ENCODE peak calls at places on chromosomes 13 and 19, in six cellular contexts. One of them, this sample, is unnamed.

GRCh38 chr13:45225370-45225769 is 24.5 kb upstream of the KCTD4 start:
- DNase-seq in tibial artery: no peak
- DNase-seq in transverse colon: no peak
- DNase-seq in T-helper 1 cell: no peak
- DNase-seq in neuronal stem cell: no peak
- DNase-seq in GM12892: no peak
- DNase-seq in this sample: no peak

GRCh38 chr13:30429235-30429634 is 6.9 kb downstream of the UBE2L5 start:
- DNase-seq in transverse colon: no peak
- DNase-seq in GM12892: no peak
- DNase-seq in T-helper 1 cell: no peak
- DNase-seq in tibial artery: no peak
- DNase-seq in neuronal stem cell: no peak
- DNase-seq in this sample: no peak

GRCh38 chr13:109396266-109396665 is 390.1 kb downstream of the IRS2 start:
- DNase-seq in tibial artery: no peak
- DNase-seq in GM12892: no peak
- DNase-seq in transverse colon: no peak
- DNase-seq in T-helper 1 cell: no peak
- DNase-seq in neuronal stem cell: no peak
- DNase-seq in this sample: no peak

GRCh38 chr13:30409911-30410704 is 12.2 kb upstream of the UBE2L5 start:
- DNase-seq in GM12892: no peak
- DNase-seq in neuronal stem cell: no peak
- DNase-seq in tibial artery: peak
- DNase-seq in transverse colon: no peak
- DNase-seq in T-helper 1 cell: no peak
- DNase-seq in this sample: no peak

GRCh38 chr13:23610966-23611486 is 40.8 kb downstream of the TNFRSF19 start:
- DNase-seq in tibial artery: no peak
- DNase-seq in transverse colon: no peak
- DNase-seq in GM12892: no peak
- DNase-seq in neuronal stem cell: no peak
- DNase-seq in T-helper 1 cell: no peak
- DNase-seq in this sample: no peak

GRCh38 chr19:5186293-5187050 is 154.1 kb downstream of the PTPRS start:
- DNase-seq in tibial artery: no peak
- DNase-seq in GM12892: no peak
- DNase-seq in T-helper 1 cell: no peak
- DNase-seq in transverse colon: no peak
- DNase-seq in neuronal stem cell: no peak
- DNase-seq in this sample: no peak

GRCh38 chr19:27844261-27844660 is 1368.7 kb downstream of the UQCRFS1 start:
- DNase-seq in neuronal stem cell: no peak
- DNase-seq in GM12892: no peak
- DNase-seq in T-helper 1 cell: no peak
- DNase-seq in transverse colon: no peak
- DNase-seq in tibial artery: no peak
- DNase-seq in this sample: no peak

GRCh38 chr13:41700790-41701310 is 243.5 kb downstream of the RGCC start:
- DNase-seq in GM12892: no peak
- DNase-seq in transverse colon: no peak
- DNase-seq in neuronal stem cell: no peak
- DNase-seq in T-helper 1 cell: no peak
- DNase-seq in tibial artery: no peak
- DNase-seq in this sample: no peak

GRCh38 chr13:109331898-109332297 is 454.5 kb downstream of the IRS2 start:
- DNase-seq in neuronal stem cell: no peak
- DNase-seq in transverse colon: no peak
- DNase-seq in T-helper 1 cell: no peak
- DNase-seq in GM12892: no peak
- DNase-seq in tibial artery: no peak
- DNase-seq in this sample: peak

GRCh38 chr19:5407356-5407755 is 47.9 kb upstream of the ZNRF4 start:
- DNase-seq in GM12892: no peak
- DNase-seq in neuronal stem cell: no peak
- DNase-seq in transverse colon: no peak
- DNase-seq in tibial artery: no peak
- DNase-seq in T-helper 1 cell: no peak
- DNase-seq in this sample: no peak

GRCh38 chr19:29667941-29668340 is 2.7 kb downstream of the PLEKHF1 start:
- DNase-seq in T-helper 1 cell: peak
- DNase-seq in neuronal stem cell: no peak
- DNase-seq in GM12892: no peak
- DNase-seq in transverse colon: peak
- DNase-seq in tibial artery: no peak
- DNase-seq in this sample: no peak

GRCh38 chr19:4512070-4512469 is 6.2 kb downstream of the PLIN4 start:
- DNase-seq in T-helper 1 cell: no peak
- DNase-seq in tibial artery: no peak
- DNase-seq in GM12892: no peak
- DNase-seq in neuronal stem cell: no peak
- DNase-seq in transverse colon: no peak
- DNase-seq in this sample: no peak

GRCh38 chr13:84479656-84480055 is 597.4 kb upstream of the SLITRK1 start:
- DNase-seq in GM12892: no peak
- DNase-seq in tibial artery: no peak
- DNase-seq in T-helper 1 cell: no peak
- DNase-seq in transverse colon: no peak
- DNase-seq in neuronal stem cell: no peak
- DNase-seq in this sample: no peak

GRCh38 chr19:15101479-15102082 is 5.6 kb upstream of the SYDE1 start:
- DNase-seq in neuronal stem cell: no peak
- DNase-seq in GM12892: no peak
- DNase-seq in transverse colon: peak
- DNase-seq in T-helper 1 cell: no peak
- DNase-seq in tibial artery: no peak
- DNase-seq in this sample: peak

GRCh38 chr19:38650180-38650775 is 2.8 kb downstream of the ACTN4 start:
- DNase-seq in T-helper 1 cell: no peak
- DNase-seq in neuronal stem cell: no peak
- DNase-seq in transverse colon: peak
- DNase-seq in GM12892: no peak
- DNase-seq in tibial artery: no peak
- DNase-seq in this sample: no peak

GRCh38 chr13:81639984-81640582 is 1299.2 kb upstream of the SPRY2 start:
- DNase-seq in T-helper 1 cell: no peak
- DNase-seq in GM12892: no peak
- DNase-seq in tibial artery: no peak
- DNase-seq in neuronal stem cell: no peak
- DNase-seq in transverse colon: no peak
- DNase-seq in this sample: no peak